ENCODE peak calls at places on chromosomes 7 and 10, in ten cellular contexts. A, C, K, V, S, Q, U, P, M and E are unnamed samples.

GRCh38 chr7:66033471-66034385 is 41.9 kb upstream of the ASL start:
- DNase-seq in A (no peak), C (no peak), K (no peak), V (no peak), S (peak; percentile 22), Q (no peak), U (no peak), P (peak; percentile 69), M (no peak), E (no peak)

GRCh38 chr10:49300140-49300974 is 1.4 kb downstream of the C10orf71 start:
- DNase-seq in A (peak; percentile 58), C (no peak), K (no peak), V (no peak), S (peak; percentile 17), Q (no peak), U (peak; percentile 79), P (no peak), M (no peak), E (no peak)

GRCh38 chr10:5833814-5834213 is 20.6 kb upstream of the GDI2 start:
- DNase-seq in A (no peak), C (no peak), K (no peak), V (no peak), S (no peak), Q (no peak), U (no peak), P (no peak), M (no peak), E (no peak)

GRCh38 chr7:150980663-150981062 is 2.5 kb upstream of the KCNH2 start:
- DNase-seq in A (no peak), C (no peak), K (no peak), V (no peak), S (no peak), Q (no peak), U (no peak), P (no peak), M (no peak), E (no peak)

GRCh38 chr7:50197547-50197946 is 104.5 kb upstream of the ZPBP start:
- DNase-seq in A (no peak), C (no peak), K (no peak), V (no peak), S (no peak), Q (no peak), U (no peak), P (no peak), M (no peak), E (no peak)

GRCh38 chr10:98349508-98349922 is 65.5 kb downstream of the PYROXD2 start:
- DNase-seq in A (peak; percentile 19), C (no peak), K (no peak), V (peak; percentile 38), S (peak; percentile 99), Q (no peak), U (peak; percentile 63), P (no peak), M (no peak), E (peak; percentile 83)

GRCh38 chr10:86899670-86900276 is 57.6 kb downstream of the MMRN2 start:
- DNase-seq in A (peak; percentile 80), C (peak; percentile 77), K (no peak), V (peak; percentile 71), S (peak; percentile 71), Q (no peak), U (peak; percentile 73), P (peak; percentile 66), M (peak; percentile 74), E (peak; percentile 52)

GRCh38 chr10:101843032-101843991 is at the start of gene KCNIP2:
- DNase-seq in A (peak; percentile 49), C (no peak), K (no peak), V (peak; percentile 52), S (no peak), Q (no peak), U (peak; percentile 43), P (no peak), M (no peak), E (peak; percentile 73)

GRCh38 chr10:71770789-71771188 is 2.5 kb downstream of the VSIR start:
- DNase-seq in A (no peak), C (no peak), K (no peak), V (peak; percentile 47), S (no peak), Q (no peak), U (no peak), P (no peak), M (no peak), E (no peak)

GRCh38 chr7:2120251-2120660 is 112.5 kb downstream of the MAD1L1 start:
- DNase-seq in A (no peak), C (no peak), K (no peak), V (no peak), S (no peak), Q (no peak), U (no peak), P (no peak), M (no peak), E (no peak)

GRCh38 chr10:69383485-69384089 is 33.1 kb downstream of the TACR2 start:
- DNase-seq in A (no peak), C (peak; percentile 35), K (no peak), V (no peak), S (peak; percentile 84), Q (no peak), U (peak; percentile 43), P (no peak), M (no peak), E (peak; percentile 28)

GRCh38 chr7:4951903-4952636 is 6.9 kb downstream of the MMD2 start:
- DNase-seq in A (no peak), C (no peak), K (no peak), V (no peak), S (peak; percentile 10), Q (no peak), U (no peak), P (no peak), M (no peak), E (no peak)

GRCh38 chr10:68959695-68960524 is 3.9 kb downstream of the DDX21 start:
- DNase-seq in A (no peak), C (no peak), K (no peak), V (no peak), S (no peak), Q (no peak), U (no peak), P (no peak), M (no peak), E (no peak)

GRCh38 chr10:74881253-74881884 is 55.0 kb downstream of the KAT6B start:
- DNase-seq in A (no peak), C (no peak), K (no peak), V (no peak), S (no peak), Q (no peak), U (no peak), P (no peak), M (no peak), E (no peak)

GRCh38 chr10:16777473-16778370 is 39.5 kb downstream of the RSU1 start:
- DNase-seq in A (no peak), C (peak; percentile 52), K (no peak), V (no peak), S (peak; percentile 63), Q (no peak), U (peak; percentile 46), P (peak; percentile 49), M (no peak), E (peak; percentile 24)

GRCh38 chr7:157650801-157651200 is 314.0 kb downstream of the DNAJB6 start:
- DNase-seq in A (no peak), C (no peak), K (peak; percentile 34), V (no peak), S (no peak), Q (no peak), U (no peak), P (no peak), M (no peak), E (no peak)

GRCh38 chr10:130341325-130341724 is 205.1 kb downstream of the GLRX3 start:
- DNase-seq in A (peak; percentile 47), C (no peak), K (no peak), V (no peak), S (no peak), Q (no peak), U (no peak), P (no peak), M (no peak), E (peak; percentile 15)
- TF ChIP-seq CTCF in A (peak; percentile 62), C (no peak), K (no peak), V (peak; percentile 29), S (no peak), Q (peak; percentile 30), U (peak; percentile 46), P (peak; percentile 12), M (no peak), E (peak; percentile 45)

GRCh38 chr10:95693668-95694534 is at the start of gene TCTN3:
- DNase-seq in A (peak; percentile 97), C (peak; percentile 99), K (peak; percentile 95), V (peak; percentile 97), S (peak; percentile 100), Q (peak; percentile 93), U (peak; percentile 97), P (peak; percentile 98), M (peak; percentile 98), E (peak; percentile 99)
- TF ChIP-seq POLR2A in A (peak; percentile 54), C (peak; percentile 88), K (peak; percentile 45), V (peak; percentile 85), S (peak; percentile 72), Q (peak; percentile 79), U (no peak), P (peak; percentile 63), M (peak; percentile 46), E (peak; percentile 85)

DNA sequence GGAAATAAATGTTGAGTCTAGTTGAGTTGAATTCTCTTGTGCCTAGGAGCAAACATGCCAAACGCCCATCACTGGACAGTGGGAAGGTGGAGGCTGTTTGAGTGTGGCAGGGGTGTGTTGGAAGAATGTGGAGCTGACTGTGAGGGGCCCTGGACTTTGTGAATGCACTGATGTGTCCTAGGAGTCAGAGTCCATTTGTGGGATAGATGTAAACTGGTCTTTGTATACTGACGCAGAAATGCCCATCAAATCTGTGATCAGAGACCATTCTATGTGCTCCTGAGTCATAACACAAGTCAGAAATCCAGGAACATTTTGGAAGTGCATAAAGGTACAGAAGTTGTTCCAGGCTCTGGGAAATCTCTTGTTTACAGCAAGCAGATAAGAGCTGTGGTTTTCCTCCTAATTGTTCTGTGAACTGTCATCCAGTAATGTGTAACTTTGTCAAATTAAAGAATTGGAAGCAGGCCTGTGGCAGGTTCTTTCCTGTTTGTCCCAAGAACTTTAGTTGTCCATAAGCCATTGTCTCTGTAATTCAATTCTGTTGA is 7.5 kb downstream of the PRXL2A start:
- DNase-seq in A (no peak), C (no peak), K (no peak), V (no peak), S (no peak), Q (no peak), U (no peak), P (no peak), M (no peak), E (no peak)
- H3K4me3 ChIP-seq in A (no peak overlapping the region), C (no peak overlapping the region), K (no peak overlapping the region), V (no peak overlapping the region), S (no peak overlapping the region), Q (no peak overlapping the region), U (no peak overlapping the region), P (no peak overlapping the region), M (no peak overlapping the region), E (no peak overlapping the region)

DNA sequence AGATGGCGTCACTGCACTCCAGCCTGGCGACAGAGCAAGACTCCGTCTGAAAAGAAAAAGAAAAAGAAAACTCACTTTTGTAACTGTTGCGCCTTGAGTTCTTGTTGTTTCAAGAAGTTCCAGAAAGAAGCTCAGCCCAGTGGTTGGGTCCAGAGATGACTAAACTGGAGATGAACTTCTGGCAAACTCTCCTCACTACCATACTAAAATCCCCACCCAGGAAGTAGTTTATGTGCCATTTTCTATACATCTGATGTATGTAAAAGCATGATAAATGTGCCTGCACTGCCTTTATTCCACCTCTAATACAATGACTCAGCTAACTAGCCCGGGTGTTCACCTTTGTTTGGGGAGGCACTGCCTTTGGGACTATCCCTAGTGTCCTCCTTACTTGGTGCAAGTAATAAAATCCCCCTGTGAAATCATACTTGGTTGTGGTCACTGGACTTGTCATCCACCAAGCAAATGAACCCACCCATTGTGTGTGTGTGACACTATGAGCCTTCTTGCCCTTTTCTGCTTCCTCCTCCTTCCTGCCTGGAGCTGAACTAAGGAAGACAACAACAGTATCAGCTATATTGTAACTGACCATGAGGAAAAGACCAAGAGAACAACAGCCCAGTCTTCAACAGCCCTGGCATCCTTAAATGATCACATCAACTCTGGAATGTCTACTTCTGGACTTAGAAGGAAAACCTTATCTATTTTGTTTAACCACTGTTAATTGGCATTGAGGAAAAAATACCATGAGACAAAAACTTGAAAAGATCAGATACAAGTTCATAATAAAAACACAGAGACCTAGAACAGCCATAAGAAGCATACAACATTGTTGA is 33.6 kb downstream of the JMJD1C start:
- DNase-seq in A (no peak), C (peak; percentile 31), K (no peak), V (no peak), S (peak; percentile 14), Q (no peak), U (no peak), P (no peak), M (no peak), E (no peak)
- TF ChIP-seq CTCF in A (no peak), C (no peak), K (no peak), V (no peak), S (no peak), Q (peak; percentile 25), U (no peak), P (no peak), M (no peak), E (no peak)